ENCODE peak calls at places on chromosomes 1 and 21, in five cellular contexts. L is adrenal gland, D is MCF 10A, Y is activated B cell treated with CpG ODN at 0.5 μM for 24 hours, H is NCI-H460. N is an unnamed sample.

GRCh38 chr1:154619181-154619948 is 11.4 kb upstream of the ADAR start:
- DNase-seq in Y (no peak), D (no peak), L (no peak), H (no peak), N (no peak)

GRCh38 chr1:165907256-165907857 is 79.9 kb downstream of the UCK2 start:
- DNase-seq in D (no peak), H (no peak), Y (no peak), L (no peak), N (no peak)

GRCh38 chr1:204125759-204126351 is 26.0 kb downstream of the ETNK2 start:
- DNase-seq in H (no peak), D (no peak), Y (no peak), L (no peak), N (no peak)

GRCh38 chr1:173392895-173393654 is 84.1 kb upstream of the PRDX6 start:
- DNase-seq in L (peak; percentile 50), Y (no peak), D (peak; percentile 86), H (peak; percentile 99), N (no peak)

GRCh38 chr1:37035014-37035686 is 835 bp upstream of the GRIK3 start:
- DNase-seq in Y (no peak), L (no peak), H (no peak), D (no peak), N (peak; percentile 29)

GRCh38 chr1:108009603-108010195 is 44.7 kb upstream of the VAV3 start:
- DNase-seq in H (no peak), L (no peak), Y (no peak), D (peak; percentile 43), N (no peak)

GRCh38 chr1:30842698-30843354 is 65.7 kb downstream of the SDC3 start:
- DNase-seq in L (peak; percentile 86), H (no peak), D (no peak), Y (no peak), N (no peak)

GRCh38 chr1:36715797-36716196 is 233.1 kb upstream of the CSF3R start:
- DNase-seq in L (no peak), H (no peak), D (no peak), Y (no peak), N (no peak)

GRCh38 chr1:222068101-222068500 is 326.2 kb upstream of the DUSP10 start:
- DNase-seq in H (no peak), Y (no peak), L (no peak), D (no peak), N (no peak)

GRCh38 chr1:85427358-85427757 is 37.6 kb downstream of the DDAH1 start:
- DNase-seq in Y (no peak), H (no peak), D (no peak), L (no peak), N (no peak)

GRCh38 chr1:170510163-170510562 is 21.8 kb upstream of the GORAB start:
- DNase-seq in Y (no peak), H (no peak), L (no peak), D (no peak), N (no peak)

GRCh38 chr21:34583926-34584563 is 30.9 kb downstream of the RCAN1 start:
- DNase-seq in L (no peak), D (no peak), Y (no peak), H (no peak), N (no peak)

GRCh38 chr1:25017436-25018109 is 87.5 kb upstream of the RUNX3 start:
- DNase-seq in D (peak; percentile 79), L (no peak), H (peak; percentile 39), Y (no peak), N (no peak)

GRCh38 chr1:40532844-40533424 is 1.5 kb downstream of the ZNF684 start:
- DNase-seq in H (peak; percentile 36), Y (no peak), L (no peak), D (peak; percentile 65), N (peak; percentile 61)

GRCh38 chr1:20682571-20683236 is 21.5 kb upstream of the DDOST start:
- DNase-seq in H (no peak), Y (no peak), D (no peak), L (no peak), N (no peak)

GRCh38 chr1:221174598-221174997 is 295.4 kb downstream of the HLX start:
- DNase-seq in H (no peak), L (no peak), D (no peak), Y (no peak), N (no peak)

GRCh38 chr1:39472826-39473225 is 18.6 kb upstream of the BMP8A start:
- DNase-seq in L (no peak), D (no peak), H (no peak), Y (no peak), N (no peak)